ENCODE peak calls at places on chromosomes 6 and 20, in six cellular contexts. K is NCI-H69, N is COR-L47, I is dorsolateral prefrontal cortex, S is left lung, J is kidney epithelial cell. Y is an unnamed sample.

GRCh38 chr6:84356907-84357306 is 129.5 kb upstream of the CEP162 start:
- DNase-seq in K (no peak), N (no peak), I (no peak), S (no peak), J (no peak), Y (no peak)

GRCh38 chr6:17780071-17780470 is 73.3 kb upstream of the NUP153 start:
- DNase-seq in K (no peak), N (no peak), I (no peak), S (no peak), J (no peak), Y (no peak)

GRCh38 chr6:162904069-162904663 is 176.4 kb downstream of the PACRG start:
- DNase-seq in K (no peak), N (no peak), I (no peak), S (no peak), J (no peak), Y (no peak)

GRCh38 chr6:129440691-129441090 is 269.3 kb downstream of the ARHGAP18 start:
- DNase-seq in K (no peak), N (no peak), I (no peak), S (no peak), J (no peak), Y (no peak)

GRCh38 chr20:13221673-13222318 is 722 bp downstream of the ISM1 start:
- DNase-seq in K (peak; percentile 91), N (peak; percentile 70), I (peak; percentile 33), S (peak; percentile 87), J (no peak), Y (no peak)

GRCh38 chr20:40678286-40678835 is 10.7 kb downstream of the MAFB start:
- DNase-seq in K (no peak), N (no peak), I (no peak), S (no peak), J (no peak), Y (no peak)

GRCh38 chr6:66369407-66369806 is 662.4 kb upstream of the EYS start:
- DNase-seq in K (no peak), N (no peak), I (no peak), S (no peak), J (no peak), Y (no peak)

GRCh38 chr6:73523434-73524123 is 2.7 kb upstream of the EEF1A1 start:
- DNase-seq in K (peak; percentile 91), N (peak; percentile 21), I (no peak), S (peak; percentile 93), J (no peak), Y (peak; percentile 81)

GRCh38 chr6:132392292-132392691 is 9.0 kb downstream of the MOXD1 start:
- DNase-seq in K (no peak), N (no peak), I (no peak), S (no peak), J (no peak), Y (no peak)

GRCh38 chr20:63064745-63065711 is 58.3 kb upstream of the BHLHE23 start:
- DNase-seq in K (no peak), N (no peak), I (peak; percentile 7), S (peak; percentile 71), J (no peak), Y (peak; percentile 55)

GRCh38 chr20:34045294-34045693 is 51.6 kb downstream of the RALY start:
- DNase-seq in K (peak; percentile 36), N (no peak), I (no peak), S (no peak), J (no peak), Y (no peak)

GRCh38 chr6:147802400-147802799 is 293.9 kb downstream of the SAMD5 start:
- DNase-seq in K (peak; percentile 24), N (no peak), I (no peak), S (no peak), J (no peak), Y (no peak)

GRCh38 chr6:43579171-43579570 is 3.2 kb downstream of the POLH start:
- DNase-seq in K (no peak), N (no peak), I (no peak), S (no peak), J (peak; percentile 32), Y (no peak)

GRCh38 chr20:17864791-17865190 is 103.8 kb downstream of the SNX5 start:
- DNase-seq in K (no peak), N (no peak), I (no peak), S (no peak), J (no peak), Y (no peak)

GRCh38 chr20:21529863-21530262 is 16.0 kb upstream of the NKX2-2 start:
- DNase-seq in K (peak; percentile 87), N (peak; percentile 17), I (no peak), S (no peak), J (no peak), Y (no peak)

GRCh38 chr6:139996253-139996834 is 621.9 kb upstream of the CITED2 start:
- DNase-seq in K (peak; percentile 62), N (peak; percentile 1), I (no peak), S (no peak), J (no peak), Y (no peak)

GRCh38 chr6:157976345-157977175 is 5.1 kb upstream of the SYNJ2 start:
- DNase-seq in K (no peak), N (no peak), I (no peak), S (no peak), J (no peak), Y (no peak)

GRCh38 chr20:12835999-12836398 is 172.8 kb upstream of the SPTLC3 start:
- DNase-seq in K (no peak), N (no peak), I (no peak), S (no peak), J (no peak), Y (no peak)

GRCh38 chr6:28940294-28940858 is 16.6 kb upstream of the TRIM27 start:
- DNase-seq in K (peak; percentile 83), N (peak; percentile 13), I (peak; percentile 41), S (no peak), J (no peak), Y (peak; percentile 73)